ENCODE peak calls at places on chromosomes 11 and 22, in eight cellular contexts. P is NCI-H524 treated with DMSO at 0.1 percent for 48 hours; B is NCI-H1092 treated with DMSO at 0.1 percent for 48 hours; S is left kidney; F is NCI-H1436; O is EL; E is right cardiac atrium; M is activated CD4-positive, CD25-positive, alpha-beta regulatory T cell treated with anti-CD3 and anti-CD28 coated beads, Interleukin-2, amount 50 U/mL, for 72 hours. W is an unnamed sample.

GRCh38 chr11:72100009-72100408 is 3.1 kb downstream of the LAMTOR1 start:
- DNase-seq in P (no peak), B (no peak), S (no peak), F (no peak), O (no peak), E (no peak), M (no peak), W (no peak)

GRCh38 chr11:104774578-104774977 is 123.7 kb downstream of the CASP12 start:
- DNase-seq in P (no peak), B (no peak), S (no peak), F (no peak), O (no peak), E (no peak), M (no peak), W (no peak)

GRCh38 chr22:42915980-42916765 is 59.1 kb upstream of the ARFGAP3 start:
- DNase-seq in P (no peak), B (no peak), S (peak), F (no peak), O (no peak), E (no peak), M (no peak), W (peak)

GRCh38 chr11:11813288-11813962 is 28.3 kb upstream of the USP47 start:
- DNase-seq in P (no peak), B (no peak), S (peak), F (no peak), O (peak), E (no peak), M (no peak), W (no peak)

GRCh38 chr22:22578702-22579424 is 19.8 kb upstream of the PRAME start:
- DNase-seq in P (no peak), B (no peak), S (peak), F (no peak), O (peak), E (peak), M (no peak), W (no peak)

GRCh38 chr22:45478108-45478771 is 24.4 kb upstream of the FBLN1 start:
- DNase-seq in P (no peak), B (no peak), S (peak), F (no peak), O (peak), E (no peak), M (no peak), W (no peak)

GRCh38 chr22:44667829-44668189 is 34.2 kb upstream of the PRR5 start:
- DNase-seq in P (no peak), B (no peak), S (no peak), F (no peak), O (no peak), E (peak), M (peak), W (no peak)

GRCh38 chr11:24046731-24047130 is 450.1 kb upstream of the LUZP2 start:
- DNase-seq in P (no peak), B (no peak), S (no peak), F (no peak), O (no peak), E (no peak), M (no peak), W (no peak)

GRCh38 chr11:1153951-1154487 is 3.7 kb upstream of the MUC5AC start:
- DNase-seq in P (no peak), B (no peak), S (no peak), F (no peak), O (peak), E (peak), M (peak), W (no peak)

GRCh38 chr11:104390696-104391095 is 226.7 kb upstream of the PDGFD start:
- DNase-seq in P (no peak), B (no peak), S (peak), F (no peak), O (peak), E (no peak), M (no peak), W (no peak)

GRCh38 chr11:133078012-133078411 is 454.3 kb downstream of the OPCML start:
- DNase-seq in P (no peak), B (no peak), S (no peak), F (no peak), O (no peak), E (no peak), M (no peak), W (no peak)

GRCh38 chr22:29744902-29745301 is 21.9 kb downstream of the ZMAT5 start:
- DNase-seq in P (peak), B (peak), S (no peak), F (peak), O (peak), E (peak), M (no peak), W (peak)

GRCh38 chr11:2789331-2789730 is 89.5 kb upstream of the KCNQ1OT1 start:
- DNase-seq in P (no peak), B (no peak), S (no peak), F (no peak), O (no peak), E (peak), M (peak), W (no peak)

GRCh38 chr22:22508274-22509176 is at the start of gene ZNF280B:
- DNase-seq in P (peak), B (peak), S (peak), F (peak), O (peak), E (peak), M (peak), W (peak)